ENCODE peak calls at places on chromosomes 7 and 10, in four cellular contexts. One of them, this sample, is unnamed.

GRCh38 chr10:131429942-131430341 is 118.4 kb upstream of the TCERG1L start:
- DNase-seq in SJSA1: no peak
- DNase-seq in choroid plexus epithelial cell: no peak
- DNase-seq in heart right ventricle: no peak
- DNase-seq in this sample: no peak

GRCh38 chr7:73749931-73750776 is 11.6 kb upstream of the ABHD11 start:
- DNase-seq in SJSA1: no peak
- DNase-seq in choroid plexus epithelial cell: no peak
- DNase-seq in heart right ventricle: no peak
- DNase-seq in this sample: no peak

GRCh38 chr10:84846646-84847045 is 518.3 kb downstream of the CCSER2 start:
- DNase-seq in SJSA1: no peak
- DNase-seq in choroid plexus epithelial cell: no peak
- DNase-seq in heart right ventricle: no peak
- DNase-seq in this sample: no peak

GRCh38 chr7:28395806-28396205 is 16.5 kb upstream of the CREB5 start:
- DNase-seq in SJSA1: no peak
- DNase-seq in choroid plexus epithelial cell: no peak
- DNase-seq in heart right ventricle: no peak
- DNase-seq in this sample: no peak

GRCh38 chr7:147811923-147812322 is 778.6 kb upstream of the C7orf33 start:
- DNase-seq in SJSA1: no peak
- DNase-seq in choroid plexus epithelial cell: no peak
- DNase-seq in heart right ventricle: no peak
- DNase-seq in this sample: no peak

GRCh38 chr10:59626523-59626869 is 83.2 kb downstream of the SLC16A9 start:
- DNase-seq in SJSA1: no peak
- DNase-seq in choroid plexus epithelial cell: no peak
- DNase-seq in heart right ventricle: no peak
- DNase-seq in this sample: no peak

GRCh38 chr7:104761892-104762291 is 252.1 kb upstream of the KMT2E start:
- DNase-seq in SJSA1: no peak
- DNase-seq in choroid plexus epithelial cell: no peak
- DNase-seq in heart right ventricle: no peak
- DNase-seq in this sample: no peak

GRCh38 chr10:43680035-43680434 is 31.4 kb upstream of the ZNF32 start:
- DNase-seq in SJSA1: no peak
- DNase-seq in choroid plexus epithelial cell: peak
- DNase-seq in heart right ventricle: no peak
- DNase-seq in this sample: peak

GRCh38 chr7:84218681-84219080 is 24.1 kb upstream of the SEMA3A start:
- DNase-seq in SJSA1: no peak
- DNase-seq in choroid plexus epithelial cell: peak
- DNase-seq in heart right ventricle: no peak
- DNase-seq in this sample: peak

GRCh38 chr10:37490266-37490665 is 364.9 kb downstream of the ANKRD30A start:
- DNase-seq in SJSA1: peak
- DNase-seq in choroid plexus epithelial cell: no peak
- DNase-seq in heart right ventricle: no peak
- DNase-seq in this sample: no peak

GRCh38 chr7:106217089-106217542 is 67.7 kb downstream of the NAMPT start:
- DNase-seq in SJSA1: peak
- DNase-seq in choroid plexus epithelial cell: peak
- DNase-seq in heart right ventricle: peak
- DNase-seq in this sample: peak

GRCh38 chr10:36157486-36157885 is 515.4 kb upstream of the FZD8 start:
- DNase-seq in SJSA1: no peak
- DNase-seq in choroid plexus epithelial cell: no peak
- DNase-seq in heart right ventricle: no peak
- DNase-seq in this sample: no peak

GRCh38 chr10:80739963-80740715 is 202.4 kb downstream of the SH2D4B start:
- DNase-seq in SJSA1: no peak
- DNase-seq in choroid plexus epithelial cell: no peak
- DNase-seq in heart right ventricle: no peak
- DNase-seq in this sample: no peak

GRCh38 chr10:126013489-126014281 is 117.3 kb downstream of the FANK1 start:
- DNase-seq in SJSA1: peak
- DNase-seq in choroid plexus epithelial cell: peak
- DNase-seq in heart right ventricle: no peak
- DNase-seq in this sample: peak

GRCh38 chr7:105661625-105662024 is 80.3 kb upstream of the EFCAB10 start:
- DNase-seq in SJSA1: no peak
- DNase-seq in choroid plexus epithelial cell: no peak
- DNase-seq in heart right ventricle: no peak
- DNase-seq in this sample: no peak

GRCh38 chr7:84697506-84697905 is 489.4 kb downstream of the SEMA3D start:
- DNase-seq in SJSA1: no peak
- DNase-seq in choroid plexus epithelial cell: peak
- DNase-seq in heart right ventricle: no peak
- DNase-seq in this sample: peak

GRCh38 chr7:150388709-150389531 is 9.8 kb downstream of the ZNF775 start:
- DNase-seq in SJSA1: no peak
- DNase-seq in choroid plexus epithelial cell: peak
- DNase-seq in heart right ventricle: peak
- DNase-seq in this sample: peak

GRCh38 chr10:12780634-12781601 is 220.6 kb downstream of the CCDC3 start:
- DNase-seq in SJSA1: no peak
- DNase-seq in choroid plexus epithelial cell: peak
- DNase-seq in heart right ventricle: no peak
- DNase-seq in this sample: peak

GRCh38 chr7:130758429-130759056 is 24.5 kb upstream of the KLF14 start:
- DNase-seq in SJSA1: peak
- DNase-seq in choroid plexus epithelial cell: peak
- DNase-seq in heart right ventricle: no peak
- DNase-seq in this sample: peak

GRCh38 chr10:108544500-108545120 is 1378.7 kb downstream of the XPNPEP1 start:
- DNase-seq in SJSA1: no peak
- DNase-seq in choroid plexus epithelial cell: peak
- DNase-seq in heart right ventricle: no peak
- DNase-seq in this sample: peak

GRCh38 chr7:28749673-28750072 is 208.5 kb downstream of the TRIL start:
- DNase-seq in SJSA1: no peak
- DNase-seq in choroid plexus epithelial cell: peak
- DNase-seq in heart right ventricle: no peak
- DNase-seq in this sample: no peak

GRCh38 chr10:17209302-17209701 is 7.8 kb upstream of the TRDMT1 start:
- DNase-seq in SJSA1: no peak
- DNase-seq in choroid plexus epithelial cell: no peak
- DNase-seq in heart right ventricle: no peak
- DNase-seq in this sample: no peak

GRCh38 chr10:109845308-109845707 is 78.0 kb downstream of the XPNPEP1 start:
- DNase-seq in SJSA1: no peak
- DNase-seq in choroid plexus epithelial cell: no peak
- DNase-seq in heart right ventricle: no peak
- DNase-seq in this sample: no peak

GRCh38 chr10:96516337-96516736 is 2.6 kb upstream of the TLL2 start:
- DNase-seq in SJSA1: no peak
- DNase-seq in choroid plexus epithelial cell: no peak
- DNase-seq in heart right ventricle: no peak
- DNase-seq in this sample: no peak

GRCh38 chr10:122258136-122259074 is 12.7 kb upstream of the BTBD16 start:
- DNase-seq in SJSA1: no peak
- DNase-seq in choroid plexus epithelial cell: peak
- DNase-seq in heart right ventricle: no peak
- DNase-seq in this sample: peak

GRCh38 chr7:107668296-107668695 is 7.7 kb downstream of the SLC26A4 start:
- DNase-seq in SJSA1: no peak
- DNase-seq in choroid plexus epithelial cell: no peak
- DNase-seq in heart right ventricle: no peak
- DNase-seq in this sample: no peak

GRCh38 chr7:40918701-40919271 is 784.0 kb downstream of the SUGCT start:
- DNase-seq in SJSA1: peak
- DNase-seq in choroid plexus epithelial cell: peak
- DNase-seq in heart right ventricle: peak
- DNase-seq in this sample: peak

GRCh38 chr7:73900286-73900685 is 39.3 kb downstream of the TMEM270 start:
- DNase-seq in SJSA1: no peak
- DNase-seq in choroid plexus epithelial cell: no peak
- DNase-seq in heart right ventricle: no peak
- DNase-seq in this sample: peak

GRCh38 chr7:99453105-99453504 is 12.9 kb downstream of the ATP5MF start:
- DNase-seq in SJSA1: no peak
- DNase-seq in choroid plexus epithelial cell: no peak
- DNase-seq in heart right ventricle: peak
- DNase-seq in this sample: no peak

GRCh38 chr10:89593043-89593442 is 52.0 kb downstream of the PANK1 start:
- DNase-seq in SJSA1: no peak
- DNase-seq in choroid plexus epithelial cell: no peak
- DNase-seq in heart right ventricle: no peak
- DNase-seq in this sample: no peak

DNA sequence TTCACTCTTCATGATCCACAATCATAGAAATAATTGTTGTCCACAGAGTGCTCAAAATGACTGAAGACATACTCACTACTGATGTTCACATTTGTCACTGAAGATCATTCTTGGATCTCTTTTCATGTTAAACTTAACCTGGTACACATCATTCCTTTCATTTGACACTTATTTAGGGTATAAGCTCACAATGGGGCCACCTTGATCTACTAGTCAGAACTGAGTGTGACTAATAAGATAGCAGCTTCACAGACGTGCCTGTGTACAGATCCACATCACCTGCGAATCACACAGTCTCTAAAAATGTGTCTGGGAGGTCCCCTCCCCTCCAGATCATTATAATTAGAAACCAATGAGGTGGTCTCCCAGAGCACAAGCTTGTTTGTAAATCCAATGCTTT is 21.8 kb downstream of the GAD2 start:
- DNase-seq in SJSA1: no peak
- DNase-seq in choroid plexus epithelial cell: no peak
- DNase-seq in heart right ventricle: no peak
- DNase-seq in this sample: no peak
- H3K4me3 ChIP-seq in SJSA1: no peak
- H3K4me3 ChIP-seq in choroid plexus epithelial cell: no peak
- H3K4me3 ChIP-seq in heart right ventricle: no peak
- H3K4me3 ChIP-seq in this sample: no peak

GRCh38 chr10:31808258-31809218 is 120.1 kb downstream of the ARHGAP12 start:
- DNase-seq in SJSA1: peak
- DNase-seq in choroid plexus epithelial cell: peak
- DNase-seq in heart right ventricle: peak
- DNase-seq in this sample: peak
- H3K4me3 ChIP-seq in SJSA1: peak
- H3K4me3 ChIP-seq in choroid plexus epithelial cell: peak
- H3K4me3 ChIP-seq in heart right ventricle: peak
- H3K4me3 ChIP-seq in this sample: peak

DNA sequence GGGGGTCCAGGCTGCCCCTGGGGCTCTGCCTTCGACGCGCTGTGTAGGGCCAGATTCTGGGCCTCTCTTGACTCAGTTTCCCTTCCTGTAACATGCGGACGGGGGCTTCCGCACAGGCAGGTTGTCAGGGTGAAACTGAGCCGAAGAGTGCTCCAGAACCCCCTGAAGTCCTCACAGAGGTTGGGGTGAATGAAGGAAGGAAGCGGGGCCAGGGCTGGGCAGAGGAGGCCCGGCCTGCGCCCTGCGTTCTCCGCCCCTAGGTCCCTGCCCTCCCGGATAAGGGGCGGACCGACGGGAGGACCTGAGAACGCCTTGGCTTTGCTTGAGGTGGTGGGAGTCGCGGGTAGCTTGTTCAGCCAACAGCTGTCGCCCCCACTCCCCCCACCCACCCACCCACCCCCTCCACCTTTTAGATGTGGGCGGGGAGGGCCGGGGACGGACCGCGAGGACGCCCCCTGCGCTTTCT is 558 bp upstream of the ELFN1 start:
- DNase-seq in SJSA1: no peak
- DNase-seq in choroid plexus epithelial cell: no peak
- DNase-seq in heart right ventricle: no peak
- DNase-seq in this sample: no peak
- H3K4me3 ChIP-seq in SJSA1: no peak
- H3K4me3 ChIP-seq in choroid plexus epithelial cell: no peak
- H3K4me3 ChIP-seq in heart right ventricle: peak
- H3K4me3 ChIP-seq in this sample: no peak

GRCh38 chr10:73641272-73642060 is at the start of gene MYOZ1:
- DNase-seq in SJSA1: no peak
- DNase-seq in choroid plexus epithelial cell: peak
- DNase-seq in heart right ventricle: no peak
- DNase-seq in this sample: no peak
- H3K4me3 ChIP-seq in SJSA1: no peak
- H3K4me3 ChIP-seq in choroid plexus epithelial cell: no peak
- H3K4me3 ChIP-seq in heart right ventricle: no peak
- H3K4me3 ChIP-seq in this sample: no peak

This sample was measured in astrocyte of the spinal cord.